ENCODE peak calls at places on chromosomes 6 and 20, in seven cellular contexts. W is GM12865, I is mesendoderm, P is tibial artery, N is thoracic aorta, Q is GM23338, B is Panc1. E is an unnamed sample.

GRCh38 chr6:120735641-120736040 is 598.6 kb downstream of the TBC1D32 start:
- DNase-seq in N (no peak), Q (no peak), B (no peak), P (no peak), I (no peak), W (no peak), E (no peak)

GRCh38 chr6:44446626-44447297 is 59.3 kb downstream of the CDC5L start:
- DNase-seq in Q (no peak), I (no peak), P (no peak), N (no peak), B (no peak), W (no peak), E (no peak)

GRCh38 chr6:5025911-5026819 is 22.3 kb upstream of the RPP40 start:
- DNase-seq in W (no peak), B (no peak), Q (peak; percentile 84), I (peak; percentile 89), N (no peak), P (peak; percentile 58), E (no peak)

GRCh38 chr6:35581633-35582032 is 68.9 kb upstream of the TULP1 start:
- DNase-seq in P (no peak), B (no peak), N (no peak), I (no peak), W (no peak), Q (no peak), E (no peak)

GRCh38 chr6:26172496-26172958 is 85.3 kb downstream of the HFE start:
- DNase-seq in I (peak; percentile 59), N (no peak), W (peak; percentile 69), B (no peak), Q (peak; percentile 54), P (no peak), E (no peak)

GRCh38 chr6:21395121-21395520 is 198.4 kb upstream of the SOX4 start:
- DNase-seq in P (no peak), I (peak; percentile 83), W (no peak), N (no peak), Q (no peak), B (no peak), E (no peak)

GRCh38 chr20:22106308-22106938 is 401.0 kb downstream of the PAX1 start:
- DNase-seq in N (no peak), B (peak; percentile 12), Q (peak; percentile 66), I (peak; percentile 61), W (no peak), P (no peak), E (peak; percentile 70)

GRCh38 chr20:44856847-44857448 is 28.6 kb upstream of the YWHAB start:
- DNase-seq in P (no peak), Q (no peak), B (no peak), W (peak; percentile 16), N (no peak), I (peak; percentile 26), E (no peak)

GRCh38 chr6:130969807-130970491 is 93.1 kb downstream of the EPB41L2 start:
- DNase-seq in Q (no peak), I (no peak), W (no peak), N (no peak), P (peak; percentile 46), B (no peak), E (no peak)

GRCh38 chr20:17843246-17844132 is 125.1 kb downstream of the SNX5 start:
- DNase-seq in I (no peak), P (peak; percentile 72), Q (no peak), B (peak; percentile 69), W (peak; percentile 72), N (peak; percentile 47), E (no peak)

GRCh38 chr6:18122128-18123093 is at the start of gene NHLRC1:
- DNase-seq in B (peak; percentile 76), I (peak; percentile 90), W (peak; percentile 92), P (peak; percentile 91), N (peak; percentile 82), Q (peak; percentile 92), E (peak; percentile 27)

GRCh38 chr6:40585218-40585617 is 1.9 kb downstream of the LRFN2 start:
- DNase-seq in I (peak; percentile 9), W (no peak), Q (no peak), B (no peak), P (no peak), N (no peak), E (no peak)

GRCh38 chr20:57501461-57502330 is 23.2 kb downstream of the CTCFL start:
- DNase-seq in N (no peak), P (no peak), W (peak; percentile 12), Q (no peak), I (peak; percentile 63), B (no peak), E (no peak)

GRCh38 chr6:125558907-125559306 is 190.5 kb upstream of the HEY2 start:
- DNase-seq in B (no peak), P (no peak), Q (no peak), N (no peak), W (no peak), I (peak; percentile 48), E (no peak)

GRCh38 chr6:140576004-140576555 is 1201.6 kb upstream of the CITED2 start:
- DNase-seq in I (no peak), W (no peak), N (no peak), Q (no peak), B (no peak), P (no peak), E (no peak)

GRCh38 chr6:10033223-10033829 is 381.5 kb downstream of the TFAP2A start:
- DNase-seq in B (peak; percentile 35), I (peak; percentile 88), P (no peak), N (no peak), Q (peak; percentile 24), W (no peak), E (no peak)

DNA sequence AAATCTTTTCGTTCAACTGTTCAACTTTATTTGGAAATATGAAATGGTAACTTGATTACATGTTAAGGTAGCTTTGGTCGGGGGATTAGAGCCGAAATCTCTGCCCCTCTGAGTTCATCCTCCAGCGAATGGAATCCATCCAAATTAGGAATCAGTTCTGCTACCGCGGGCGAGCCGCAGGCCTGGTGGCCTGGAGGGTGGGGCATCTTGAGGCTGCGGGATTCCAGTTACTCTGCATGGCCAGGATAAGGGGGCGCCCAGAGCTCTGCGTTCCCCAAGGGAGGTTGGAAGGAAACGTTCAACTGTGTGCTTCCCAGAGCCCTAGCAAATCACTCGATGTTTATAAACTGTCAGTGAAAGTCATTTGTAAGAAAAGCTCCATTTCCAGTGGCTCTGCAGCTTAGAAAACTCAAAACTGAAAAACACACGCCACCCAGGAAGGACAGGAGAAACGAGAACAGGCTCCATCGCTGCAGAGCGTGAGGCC is 262.2 kb downstream of the TAF4 start:
- DNase-seq in W (no peak), Q (no peak), B (no peak), N (no peak), I (no peak), P (no peak), E (no peak)
- H3K4me3 ChIP-seq in W (no peak overlapping the region), Q (no peak overlapping the region), B (no peak overlapping the region), N (peak overlapping the region; percentile 43), I (no peak overlapping the region), P (peak overlapping the region; percentile 34), E (no peak overlapping the region)

GRCh38 chr6:42404494-42404893 is 47.2 kb downstream of the TRERF1 start:
- DNase-seq in W (no peak), N (no peak), P (no peak), B (no peak), I (peak; percentile 90), Q (peak; percentile 80), E (no peak)

GRCh38 chr6:42403415-42403814 is 48.3 kb downstream of the TRERF1 start:
- DNase-seq in I (peak; percentile 24), B (no peak), Q (no peak), W (no peak), N (no peak), P (no peak), E (no peak)

GRCh38 chr6:42405025-42405424 is 46.7 kb downstream of the TRERF1 start:
- DNase-seq in Q (peak; percentile 51), W (no peak), B (no peak), N (no peak), I (peak; percentile 51), P (no peak), E (no peak)

GRCh38 chr6:42402184-42402583 is 49.5 kb downstream of the TRERF1 start:
- DNase-seq in I (no peak), W (peak; percentile 92), B (peak; percentile 43), N (no peak), Q (no peak), P (no peak), E (no peak)

DNA sequence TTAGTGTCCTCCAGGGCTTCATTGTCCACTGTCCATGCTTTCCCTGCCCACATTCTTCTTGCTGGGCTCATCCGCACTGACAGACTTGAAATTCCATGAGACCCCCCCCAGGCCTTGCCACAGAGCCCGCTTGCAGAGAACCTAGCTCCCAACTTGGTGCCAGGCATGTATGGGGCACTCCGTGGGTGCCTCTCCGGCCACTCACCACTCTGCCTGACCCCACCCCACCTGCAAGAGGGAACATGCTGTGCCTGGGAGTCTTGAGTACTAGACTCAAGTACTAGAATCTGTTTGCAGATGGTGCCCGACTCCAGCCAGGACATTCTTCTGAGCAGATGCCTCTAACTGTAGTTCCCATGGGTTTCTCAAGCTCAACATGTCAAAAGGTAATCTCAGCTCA is 47.9 kb downstream of the TRERF1 start:
- DNase-seq in N (no peak), P (no peak), Q (no peak), B (no peak), I (no peak), W (no peak), E (no peak)
- H3K4me3 ChIP-seq in N (no peak overlapping the region), P (no peak overlapping the region), Q (peak overlapping the region; percentile 6), B (no peak overlapping the region), I (no peak overlapping the region), W (no peak overlapping the region), E (no peak overlapping the region)

DNA sequence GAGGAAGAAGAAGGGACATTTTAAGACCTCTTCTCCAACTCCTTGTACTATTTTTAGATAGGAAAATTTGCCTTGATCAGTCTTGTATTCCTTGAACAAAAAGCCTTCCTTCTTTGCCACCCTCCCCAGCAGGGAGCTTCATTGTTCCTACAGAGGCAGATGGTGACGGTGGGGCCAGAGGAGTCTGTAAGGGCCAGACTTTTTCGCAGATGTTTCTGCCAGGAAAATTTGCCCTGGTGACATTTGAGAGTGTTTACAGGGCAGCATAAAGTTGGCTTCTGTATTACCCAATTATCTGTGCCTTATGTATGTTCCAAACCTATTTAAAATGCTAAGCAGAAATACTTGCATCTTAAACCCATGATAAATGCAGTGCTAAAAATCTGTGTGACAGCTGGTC is 31.5 kb upstream of the MAP3K4 start:
- DNase-seq in B (no peak), I (no peak), P (no peak), Q (no peak), W (no peak), N (no peak), E (no peak)
- H3K4me3 ChIP-seq in B (no peak overlapping the region), I (no peak overlapping the region), P (no peak overlapping the region), Q (no peak overlapping the region), W (no peak overlapping the region), N (no peak overlapping the region), E (no peak overlapping the region)

DNA sequence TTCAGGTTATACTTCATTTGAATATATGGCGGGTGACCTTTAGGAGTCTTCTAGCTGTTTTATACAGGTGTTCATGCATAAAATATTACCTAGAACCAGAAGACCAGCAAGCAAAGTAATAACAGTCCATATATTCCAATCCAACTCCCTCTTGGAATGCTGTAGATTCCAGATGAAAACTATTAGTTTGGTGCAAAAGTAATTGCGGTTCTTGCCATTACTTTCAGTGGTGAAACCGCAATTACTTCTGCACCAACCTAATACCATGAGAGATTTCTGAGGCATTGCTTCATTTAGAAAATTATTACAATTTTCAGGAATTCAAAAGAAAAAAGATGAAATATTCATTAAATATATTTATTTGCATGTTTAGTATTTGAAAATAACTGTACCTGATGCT is 62.6 kb downstream of the FAM83B start:
- DNase-seq in B (no peak), I (no peak), P (no peak), W (no peak), Q (no peak), N (no peak), E (no peak)
- H3K4me3 ChIP-seq in B (no peak overlapping the region), I (no peak overlapping the region), P (no peak overlapping the region), W (no peak overlapping the region), Q (no peak overlapping the region), N (no peak overlapping the region), E (no peak overlapping the region)

GRCh38 chr6:31547727-31548422 is 467 bp downstream of the NFKBIL1 start:
- DNase-seq in W (no peak), B (no peak), Q (peak; percentile 17), I (no peak), P (no peak), N (no peak), E (no peak)
- H3K4me3 ChIP-seq in W (peak overlapping the region; percentile 54), B (peak overlapping the region; percentile 60), Q (peak overlapping the region; percentile 58), I (no peak overlapping the region), P (peak overlapping the region; percentile 54), N (peak overlapping the region; percentile 74), E (peak overlapping the region; percentile 60)

E was measured in LNCaP clone FGC.